ENCODE peak calls at places on chromosomes 12 and 14, in ten cellular contexts. E, F, D, I, X, U, A, T, K and L are unnamed samples.

GRCh38 chr14:36207500-36207899 is 31.0 kb upstream of the PTCSC3 start:
- DNase-seq in X (no peak), D (no peak), T (peak; percentile 15), A (peak; percentile 23), F (no peak), K (no peak), I (no peak), U (no peak), E (no peak), L (no peak)

GRCh38 chr12:71551529-71551928 is 111.9 kb downstream of the LGR5 start:
- DNase-seq in A (peak; percentile 25), T (peak; percentile 44), F (peak; percentile 7), U (no peak), E (no peak), K (no peak), D (no peak), I (peak; percentile 41), X (no peak), L (no peak)

GRCh38 chr14:35607380-35607779 is 73.4 kb downstream of the INSM2 start:
- DNase-seq in D (no peak), X (no peak), F (no peak), E (no peak), A (no peak), T (no peak), U (no peak), I (no peak), K (no peak), L (no peak)

GRCh38 chr14:50321009-50321660 is 9.0 kb downstream of the DMAC2L start:
- DNase-seq in E (no peak), D (peak; percentile 77), K (peak; percentile 84), A (peak; percentile 75), U (peak; percentile 52), T (peak; percentile 78), F (peak; percentile 83), I (peak; percentile 99), X (peak; percentile 52), L (peak; percentile 83)

GRCh38 chr12:51818086-51818485 is 30.4 kb downstream of the FIGNL2 start:
- DNase-seq in I (no peak), D (no peak), T (no peak), E (no peak), A (no peak), X (no peak), F (no peak), U (no peak), K (no peak), L (no peak)

GRCh38 chr14:102140027-102140749 is 491 bp downstream of the WDR20 start:
- DNase-seq in U (peak; percentile 9), E (no peak), A (peak; percentile 64), D (peak; percentile 65), K (peak; percentile 35), T (no peak), X (no peak), I (peak; percentile 48), F (no peak), L (no peak)

GRCh38 chr12:132152411-132152821 is 8.2 kb downstream of the NOC4L start:
- DNase-seq in A (no peak), K (no peak), I (no peak), E (no peak), U (no peak), X (no peak), D (no peak), T (no peak), F (no peak), L (no peak)

GRCh38 chr12:30323008-30323407 is 372.7 kb downstream of the IPO8 start:
- DNase-seq in U (no peak), T (no peak), I (no peak), X (no peak), K (no peak), E (no peak), F (no peak), A (no peak), D (no peak), L (no peak)